ENCODE peak calls at places on chromosomes 16 and 17, in six cellular contexts. J is dorsolateral prefrontal cortex; T is cardiac muscle cell; E is CD8-positive, alpha-beta memory T cell; U is endodermal cell; V is suprapubic skin. H is an unnamed sample. For H3K27me3, the result is how much of the 10 kb centered on the place peaks cover.

GRCh38 chr17:21385281-21385845 is 9.2 kb downstream of the KCNJ12 start:
- DNase-seq in T (no peak), U (no peak), E (no peak), J (no peak), V (no peak), H (no peak)

GRCh38 chr16:49986351-49987124 is 38.5 kb upstream of the CNEP1R1 start:
- DNase-seq in J (no peak), V (no peak), E (no peak), T (peak), U (peak), H (no peak)

GRCh38 chr16:69017036-69017783 is 88.2 kb upstream of the HAS3 start:
- DNase-seq in E (no peak), J (no peak), T (peak), U (no peak), V (no peak), H (no peak)

GRCh38 chr17:38748329-38749221 is at the start of gene PCGF2:
- DNase-seq in U (peak), T (peak), V (peak), E (no peak), J (peak), H (peak)

GRCh38 chr17:16962804-16963203 is 9.1 kb downstream of the TNFRSF13B start:
- DNase-seq in V (no peak), E (no peak), T (no peak), U (peak), J (no peak), H (no peak)

GRCh38 chr16:81913222-81913621 is 98.0 kb downstream of the SDR42E1 start:
- DNase-seq in J (no peak), E (no peak), U (no peak), V (no peak), T (no peak), H (no peak)

GRCh38 chr17:11671151-11671550 is 72.9 kb downstream of the DNAH9 start:
- DNase-seq in E (no peak), J (no peak), T (no peak), U (no peak), V (no peak), H (no peak)

GRCh38 chr17:45230787-45231480 is 9.2 kb downstream of the FMNL1 start:
- DNase-seq in U (peak), T (peak), V (no peak), E (no peak), J (no peak), H (peak)

GRCh38 chr16:67177743-67178699 is 5.7 kb downstream of the MATCAP1 start:
- DNase-seq in J (no peak), V (no peak), T (peak), E (peak), U (peak), H (peak)

GRCh38 chr16:46884513-46885293 is 541 bp downstream of the GPT2 start:
- DNase-seq in E (no peak), J (peak), U (peak), T (peak), V (no peak), H (no peak)

GRCh38 chr16:9128346-9129342 is 37.2 kb downstream of the HAPSTR1 start:
- DNase-seq in U (peak), J (no peak), E (no peak), V (no peak), T (no peak), H (no peak)

GRCh38 chr16:88924834-88925539 is 52.0 kb downstream of the CBFA2T3 start:
- DNase-seq in V (no peak), U (peak), E (no peak), J (no peak), T (peak), H (no peak)

GRCh38 chr16:31710880-31711279 is 162.7 kb upstream of the ZNF267 start:
- DNase-seq in T (no peak), V (no peak), J (no peak), E (no peak), U (no peak), H (no peak)
- H3K27me3 ChIP-seq in T (under half), V (under half), J (under half), E (under half), U (under half), H (under half)

GRCh38 chr17:36682804-36683203 is 81.4 kb downstream of the MRM1 start:
- DNase-seq in E (no peak), V (no peak), T (no peak), U (no peak), J (no peak), H (no peak)

GRCh38 chr17:36689089-36689667 is 87.8 kb downstream of the MRM1 start:
- DNase-seq in J (no peak), T (no peak), V (no peak), E (no peak), U (no peak), H (no peak)

GRCh38 chr17:36687736-36688135 is 86.4 kb downstream of the MRM1 start:
- DNase-seq in J (no peak), T (no peak), U (peak), E (no peak), V (no peak), H (no peak)

GRCh38 chr17:36683387-36683786 is 82.0 kb downstream of the MRM1 start:
- DNase-seq in J (no peak), T (no peak), V (no peak), E (no peak), U (peak), H (no peak)

GRCh38 chr17:36686123-36686669 is 84.8 kb downstream of the MRM1 start:
- DNase-seq in U (no peak), T (no peak), V (no peak), E (no peak), J (no peak), H (peak)
- H3K27me3 ChIP-seq in U (under half), T (under half), V (under half), E (under half), J (under half), H (under half)

DNA sequence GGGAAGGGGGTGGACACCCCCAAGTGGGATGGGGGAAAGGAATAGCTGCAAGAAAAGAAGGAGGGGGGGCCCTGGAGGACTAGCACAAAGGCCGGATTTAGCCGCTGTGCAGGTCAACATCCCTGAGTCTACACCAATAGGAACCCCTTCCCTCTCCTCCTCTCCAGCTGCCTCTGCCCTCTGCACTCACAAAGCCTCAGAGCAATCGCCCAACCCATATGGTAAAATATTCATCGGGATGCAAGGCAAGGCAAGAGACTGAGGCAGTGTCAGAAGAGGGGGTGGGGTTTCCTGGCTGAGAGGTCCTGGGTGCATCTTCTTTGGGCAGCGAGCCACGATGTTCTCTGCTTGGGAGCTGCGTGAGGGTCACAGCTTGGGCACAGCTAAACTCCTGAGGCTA is 115.5 kb upstream of the NLRP1 start:
- DNase-seq in E (no peak), U (peak), J (no peak), T (no peak), V (no peak), H (no peak)
- H3K27me3 ChIP-seq in E (under half), U (under half), J (under half), T (under half), V (under half), H (under half)

GRCh38 chr16:821751-822150 is 21.2 kb upstream of the GNG13 start:
- DNase-seq in T (no peak), U (no peak), E (no peak), J (no peak), V (no peak), H (no peak)
- H3K27me3 ChIP-seq in T (under half), U (under half), E (under half), J (under half), V (half or more), H (under half)

DNA sequence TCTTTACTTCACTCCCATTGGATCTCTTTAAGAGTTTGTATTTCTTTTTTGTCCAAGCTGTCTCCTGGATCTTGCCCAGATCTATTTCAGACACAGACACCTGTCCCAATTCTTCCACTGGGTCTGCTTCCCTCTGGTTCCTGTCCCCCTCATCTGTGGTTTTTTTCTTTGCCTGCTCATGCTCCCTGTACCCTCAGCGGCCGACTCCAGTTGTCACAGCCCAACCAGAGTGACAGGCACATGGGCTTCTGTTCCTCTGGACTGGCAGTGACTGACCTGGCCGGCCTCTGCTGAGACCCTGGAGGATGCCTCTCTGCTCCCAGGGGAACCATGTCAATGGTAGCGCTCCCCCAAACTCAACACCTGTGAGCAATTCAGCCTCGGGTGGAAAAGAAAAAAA is 142.6 kb downstream of the WSCD1 start:
- DNase-seq in E (no peak), T (no peak), U (peak), V (no peak), J (no peak), H (no peak)
- H3K27me3 ChIP-seq in E (under half), T (under half), U (under half), V (under half), J (under half), H (under half)

GRCh38 chr17:50096092-50096491 is 941 bp downstream of the PDK2 start:
- DNase-seq in U (no peak), E (no peak), V (no peak), J (peak), T (no peak), H (peak)
- H3K27me3 ChIP-seq in U (under half), E (under half), V (under half), J (under half), T (under half), H (under half)

DNA sequence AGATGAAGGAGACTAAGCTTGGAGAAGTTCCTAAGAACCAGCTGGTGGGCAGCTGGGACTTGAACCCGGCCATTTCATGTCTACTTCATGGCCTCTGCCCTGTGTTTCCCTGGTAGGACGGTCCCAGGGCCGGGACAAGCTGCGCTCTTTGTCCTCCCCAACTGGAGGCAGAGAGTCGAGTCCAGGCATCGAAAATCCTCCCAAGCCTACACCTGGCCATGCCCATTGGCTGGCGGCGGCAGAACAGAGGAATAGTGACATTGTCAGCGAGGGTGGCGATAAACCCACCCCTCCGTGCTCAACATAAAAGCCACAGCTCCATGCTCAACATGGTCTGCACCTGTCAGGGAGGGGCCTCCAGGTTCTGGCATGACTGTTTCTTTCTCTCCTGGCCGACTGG is 77.7 kb downstream of the RBFOX3 start:
- DNase-seq in T (no peak), J (no peak), V (no peak), U (no peak), E (no peak), H (no peak)
- H3K27me3 ChIP-seq in T (under half), J (under half), V (half or more), U (under half), E (under half), H (under half)

GRCh38 chr17:66987059-66987616 is 22.6 kb downstream of the CACNG4 start:
- DNase-seq in T (peak), V (no peak), J (no peak), U (no peak), E (no peak), H (no peak)
- H3K27me3 ChIP-seq in T (under half), V (under half), J (under half), U (under half), E (under half), H (under half)

H was measured in RWPE2.